ENCODE peak calls at places on chromosomes 12 and 14, in eight cellular contexts. I is heart left ventricle; D is ovary; T is pancreas; B is uterus; E is mammary epithelial cell; V is CD4-positive, alpha-beta T cell; Z is body of pancreas. H is an unnamed sample.

GRCh38 chr12:77954156-77954555 is 123.5 kb downstream of the NAV3 start:
- DNase-seq in E (no peak), B (no peak), D (no peak), Z (no peak), V (no peak), I (no peak), T (no peak), H (no peak)

GRCh38 chr12:12502813-12503146 is 59.9 kb downstream of the DUSP16 start:
- DNase-seq in B (no peak), T (no peak), D (no peak), I (no peak), Z (no peak), V (no peak), E (no peak), H (no peak)

GRCh38 chr12:79681008-79681590 is 9.7 kb downstream of the PAWR start:
- DNase-seq in B (no peak), I (no peak), Z (no peak), E (peak), V (no peak), T (no peak), D (no peak), H (no peak)

GRCh38 chr12:64010069-64010686 is 165.7 kb downstream of the SRGAP1 start:
- DNase-seq in D (no peak), I (no peak), E (peak), T (no peak), B (no peak), V (no peak), Z (no peak), H (no peak)

GRCh38 chr14:76698631-76699030 is 62.6 kb upstream of the VASH1 start:
- DNase-seq in I (no peak), B (no peak), Z (no peak), D (no peak), E (no peak), T (no peak), V (no peak), H (no peak)

GRCh38 chr12:106145539-106146447 is 7.0 kb upstream of the NUAK1 start:
- DNase-seq in E (no peak), I (peak), B (no peak), V (no peak), Z (peak), D (peak), T (peak), H (no peak)

GRCh38 chr12:11675952-11676505 is 26.6 kb downstream of the ETV6 start:
- DNase-seq in B (no peak), D (no peak), V (no peak), E (no peak), T (no peak), I (no peak), Z (no peak), H (no peak)

GRCh38 chr14:51566831-51567582 is 84.7 kb upstream of the FRMD6 start:
- DNase-seq in D (no peak), B (no peak), T (no peak), I (no peak), V (no peak), E (no peak), Z (no peak), H (no peak)

GRCh38 chr12:113310489-113310888 is 24.4 kb downstream of the SLC8B1 start:
- DNase-seq in T (no peak), V (no peak), Z (no peak), I (no peak), D (no peak), E (peak), B (no peak), H (no peak)

GRCh38 chr14:99382071-99382640 is 98.5 kb downstream of the SETD3 start:
- DNase-seq in T (no peak), E (no peak), I (no peak), V (no peak), Z (no peak), B (no peak), D (no peak), H (no peak)

GRCh38 chr12:6180300-6181051 is 19.7 kb upstream of the CD9 start:
- DNase-seq in D (peak), E (peak), Z (no peak), I (peak), B (peak), V (no peak), T (no peak), H (peak)

GRCh38 chr12:93025145-93026103 is 96.3 kb upstream of the EEA1 start:
- DNase-seq in V (no peak), D (no peak), I (no peak), B (no peak), E (peak), T (no peak), Z (no peak), H (no peak)

GRCh38 chr12:123045678-123046077 is 65.2 kb downstream of the ARL6IP4 start:
- DNase-seq in V (no peak), B (no peak), I (no peak), Z (no peak), D (no peak), E (no peak), T (no peak), H (no peak)

GRCh38 chr12:15276088-15276698 is 46.1 kb upstream of the PTPRO start:
- DNase-seq in B (peak), I (no peak), Z (peak), E (peak), T (peak), V (no peak), D (no peak), H (no peak)

GRCh38 chr14:101193845-101194355 is 290.4 kb upstream of the RTL1 start:
- DNase-seq in B (peak), Z (peak), E (no peak), V (no peak), T (no peak), D (peak), I (no peak), H (peak)

GRCh38 chr12:7162691-7163114 is 26.8 kb upstream of the PEX5 start:
- DNase-seq in I (peak), T (peak), E (peak), D (no peak), V (no peak), Z (peak), B (no peak), H (peak)

GRCh38 chr12:31589896-31590729 is 823 bp downstream of the DENND5B start:
- DNase-seq in B (peak), E (peak), Z (peak), V (no peak), D (peak), I (peak), T (peak), H (peak)

GRCh38 chr14:32286602-32287001 is 42.5 kb upstream of the AKAP6 start:
- DNase-seq in I (no peak), B (no peak), T (no peak), E (no peak), D (no peak), Z (no peak), V (no peak), H (no peak)

GRCh38 chr14:101965796-101966718 is 1.7 kb downstream of the DYNC1H1 start:
- DNase-seq in I (no peak), T (no peak), B (no peak), Z (no peak), E (peak), D (no peak), V (no peak), H (no peak)

GRCh38 chr14:37587881-37588666 is 7.0 kb downstream of the FOXA1 start:
- DNase-seq in I (no peak), B (no peak), Z (no peak), D (no peak), V (no peak), T (no peak), E (no peak), H (no peak)

GRCh38 chr12:119236372-119236771 is 57.6 kb downstream of the HSPB8 start:
- DNase-seq in B (no peak), Z (no peak), D (no peak), V (no peak), E (no peak), T (no peak), I (no peak), H (no peak)

GRCh38 chr12:131787143-131787660 is 41.0 kb upstream of the MMP17 start:
- DNase-seq in V (no peak), D (no peak), I (no peak), E (no peak), B (no peak), Z (no peak), T (no peak), H (no peak)

GRCh38 chr14:51398898-51399297 is 158.9 kb downstream of the TMX1 start:
- DNase-seq in I (peak), Z (no peak), D (no peak), T (no peak), E (peak), B (no peak), V (no peak), H (no peak)

GRCh38 chr12:101850199-101850598 is 19.4 kb upstream of the GNPTAB start:
- DNase-seq in E (no peak), D (no peak), B (no peak), V (no peak), I (no peak), T (no peak), Z (no peak), H (no peak)

GRCh38 chr12:110247340-110248095 is 33.5 kb upstream of the ATP2A2 start:
- DNase-seq in V (no peak), D (peak), T (peak), Z (peak), I (peak), B (no peak), E (peak), H (no peak)

GRCh38 chr12:133108150-133108549 is 21.9 kb downstream of the ZNF891 start:
- DNase-seq in I (no peak), T (no peak), E (no peak), D (no peak), Z (no peak), V (no peak), B (no peak), H (no peak)

GRCh38 chr14:27688823-27689444 is 1077.7 kb upstream of the FOXG1 start:
- DNase-seq in E (no peak), V (no peak), D (no peak), T (no peak), I (no peak), B (no peak), Z (no peak), H (no peak)

GRCh38 chr12:96472384-96472783 is 17.0 kb upstream of the CFAP54 start:
- DNase-seq in D (no peak), I (no peak), V (no peak), E (no peak), T (no peak), B (no peak), Z (no peak), H (no peak)

GRCh38 chr12:106000376-106001104 is 138.2 kb downstream of the NUAK1 start:
- DNase-seq in I (no peak), D (no peak), E (no peak), B (no peak), V (no peak), Z (no peak), T (no peak), H (no peak)

GRCh38 chr12:2284857-2285256 is 232.1 kb downstream of the CACNA1C start:
- DNase-seq in D (peak), V (no peak), Z (peak), B (peak), I (peak), T (peak), E (peak), H (peak)

GRCh38 chr12:122022393-122023338 is 982 bp downstream of the BCL7A start:
- DNase-seq in T (peak), D (peak), B (no peak), V (peak), E (no peak), I (no peak), Z (peak), H (no peak)

GRCh38 chr12:3747976-3748619 is 4.8 kb downstream of the CRACR2A start:
- DNase-seq in D (no peak), B (no peak), E (no peak), T (no peak), I (no peak), Z (no peak), V (no peak), H (no peak)

GRCh38 chr12:100295764-100296555 is 29.0 kb downstream of the SCYL2 start:
- DNase-seq in T (no peak), V (no peak), Z (no peak), I (no peak), B (no peak), E (peak), D (no peak), H (no peak)

GRCh38 chr12:5965950-5966383 is 20.9 kb upstream of the ANO2 start:
- DNase-seq in V (peak), D (no peak), I (no peak), E (peak), Z (peak), B (no peak), T (peak), H (no peak)

GRCh38 chr14:34980337-34980900 is 2.4 kb upstream of the SRP54 start:
- DNase-seq in V (no peak), I (no peak), D (no peak), T (no peak), Z (no peak), B (no peak), E (no peak), H (no peak)

GRCh38 chr12:108724890-108725151 is 6.5 kb downstream of the CORO1C start:
- DNase-seq in Z (no peak), I (no peak), V (no peak), T (no peak), E (no peak), D (no peak), B (no peak), H (no peak)
- H3K27ac ChIP-seq in Z (no peak), I (no peak), V (no peak), T (no peak), E (peak), D (no peak), B (peak), H (peak)

DNA sequence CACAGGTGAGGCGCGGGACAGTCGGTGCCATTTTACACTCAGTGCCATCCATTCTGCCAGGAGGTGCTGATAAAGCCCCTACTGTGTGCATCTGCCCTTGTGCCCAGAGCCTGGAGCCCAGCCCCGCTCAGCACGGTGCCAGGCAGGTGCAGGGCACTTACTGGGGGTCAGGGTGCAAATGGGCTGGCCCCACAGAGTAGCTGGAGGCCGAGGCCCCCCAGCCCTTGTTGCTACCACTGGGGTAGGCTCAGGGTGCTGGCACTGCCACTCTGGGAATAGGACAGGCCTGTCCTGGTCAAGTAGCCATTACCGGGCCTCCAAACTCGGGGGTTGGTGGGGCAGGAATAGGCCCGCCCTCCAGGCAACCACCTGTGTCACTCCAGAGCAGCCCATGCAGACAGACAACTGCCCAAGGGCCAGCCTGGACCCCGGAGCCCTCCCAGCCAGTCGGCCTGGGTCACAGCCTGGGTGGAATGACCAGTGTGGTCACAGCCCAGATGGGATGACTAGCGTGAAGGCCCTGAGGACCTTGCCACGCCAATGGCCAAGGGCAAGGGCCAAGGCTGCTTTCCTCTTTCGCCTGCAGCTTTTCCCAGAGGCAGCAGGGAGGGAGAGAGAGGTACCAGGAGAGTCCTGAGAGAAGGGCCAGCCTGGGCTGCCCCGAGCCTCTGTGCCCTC is 3.0 kb downstream of the INF2 start:
- DNase-seq in T (no peak), D (no peak), I (no peak), E (no peak), V (no peak), Z (no peak), B (no peak), H (no peak)
- H3K27ac ChIP-seq in T (no peak), D (no peak), I (peak), E (no peak), V (peak), Z (no peak), B (no peak), H (peak)

DNA sequence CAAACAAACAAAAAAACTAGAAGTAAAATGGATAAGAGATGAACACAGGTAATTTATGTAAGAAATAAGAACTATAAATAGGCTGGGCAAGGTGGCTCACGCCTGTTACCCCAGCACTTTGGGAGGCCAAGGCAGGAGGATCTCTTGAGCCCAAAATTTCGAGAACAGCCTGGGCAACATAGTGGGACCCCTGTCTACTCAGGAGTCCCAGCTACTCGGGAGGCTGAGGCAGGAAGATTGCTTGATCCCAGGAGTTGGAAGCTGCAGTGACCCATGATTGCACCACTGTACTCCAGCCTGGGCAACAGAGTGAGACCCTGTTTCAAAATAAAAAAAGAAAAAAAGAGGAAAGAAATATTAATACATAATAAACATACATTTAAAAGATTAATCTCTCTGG is 22.7 kb upstream of the ABCD4 start:
- DNase-seq in Z (no peak), B (no peak), V (no peak), D (no peak), E (no peak), I (no peak), T (no peak), H (no peak)
- H3K27ac ChIP-seq in Z (no peak), B (no peak), V (no peak), D (no peak), E (no peak), I (no peak), T (no peak), H (no peak)

GRCh38 chr12:124620606-124621295 is 53.3 kb upstream of the NCOR2 start:
- DNase-seq in D (no peak), T (no peak), V (no peak), B (no peak), Z (no peak), I (peak), E (peak), H (no peak)
- H3K27ac ChIP-seq in D (peak), T (peak), V (no peak), B (peak), Z (peak), I (peak), E (peak), H (peak)

GRCh38 chr14:75147423-75148071 is 20.7 kb upstream of the NEK9 start:
- DNase-seq in Z (peak), B (peak), T (peak), E (peak), D (peak), I (peak), V (no peak), H (peak)
- H3K27ac ChIP-seq in Z (peak), B (peak), T (peak), E (peak), D (peak), I (peak), V (no peak), H (peak)

DNA sequence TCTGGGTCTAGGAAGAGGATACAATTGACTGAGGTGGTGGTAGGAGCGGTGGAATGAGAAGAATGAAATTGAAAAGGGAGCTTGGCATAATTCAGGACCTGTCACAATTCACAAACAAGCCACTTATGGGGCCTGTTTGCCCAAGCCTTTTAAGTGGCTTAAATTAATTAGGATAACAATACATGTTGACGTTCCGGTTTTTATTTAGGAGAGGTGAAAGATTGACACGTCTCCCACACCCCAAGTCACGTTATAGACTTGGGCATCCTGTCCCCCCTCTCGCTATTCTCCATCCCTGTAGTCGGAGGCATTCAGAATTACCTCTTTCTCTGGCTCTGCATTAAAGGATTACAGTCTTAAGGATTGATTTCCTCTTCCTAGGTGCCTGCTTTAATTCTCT is 954 bp upstream of the CALCOCO1 start:
- DNase-seq in E (no peak), V (no peak), D (no peak), Z (no peak), T (no peak), B (no peak), I (no peak), H (no peak)
- H3K27ac ChIP-seq in E (no peak), V (peak), D (no peak), Z (no peak), T (peak), B (peak), I (peak), H (peak)

GRCh38 chr14:68926236-68926635 is 52.9 kb downstream of the ACTN1 start:
- DNase-seq in V (no peak), D (no peak), E (no peak), B (no peak), I (no peak), Z (no peak), T (no peak), H (no peak)

GRCh38 chr14:68922201-68922613 is 56.9 kb downstream of the ACTN1 start:
- DNase-seq in Z (no peak), T (no peak), B (no peak), V (no peak), I (no peak), D (no peak), E (no peak), H (peak)

GRCh38 chr14:68925373-68925772 is 53.7 kb downstream of the ACTN1 start:
- DNase-seq in T (no peak), I (no peak), D (no peak), B (no peak), E (no peak), Z (no peak), V (no peak), H (no peak)

GRCh38 chr14:68922886-68923285 is 56.2 kb downstream of the ACTN1 start:
- DNase-seq in I (no peak), V (no peak), Z (no peak), T (no peak), D (no peak), B (no peak), E (no peak), H (peak)

GRCh38 chr14:68924392-68925158 is 54.5 kb downstream of the ACTN1 start:
- DNase-seq in D (no peak), I (peak), V (no peak), B (no peak), E (no peak), Z (no peak), T (no peak), H (peak)
- H3K27ac ChIP-seq in D (no peak), I (peak), V (no peak), B (peak), E (no peak), Z (no peak), T (no peak), H (peak)